ENCODE peak calls at places on chromosomes 1 and 21, in six cellular contexts. S is germinal center; F is effector CD4-positive, alpha-beta T cell; C is posterior vena cava; Y is activated CD8-positive, alpha-beta memory T cell treated with anti-CD3 and anti-CD28 coated beads for 48 hours; T is activated T-cell treated with anti-CD3 and anti-CD28 coated beads, Interleukin-2, amount 50 U/mL, for 1 hour. E is an unnamed sample.
A peak's percentile ranks its signal among the peaks of the same experiment; 100 is the strongest.

GRCh38 chr1:165257969-165258459 is 98.5 kb downstream of the LMX1A start:
- DNase-seq in Y (peak; percentile 3), T (no peak), S (peak; percentile 35), C (no peak), F (peak; percentile 4), E (peak; percentile 69)

GRCh38 chr1:243291287-243291686 is 35.4 kb downstream of the SDCCAG8 start:
- DNase-seq in Y (no peak), F (no peak), C (no peak), S (no peak), T (no peak), E (no peak)

GRCh38 chr1:42003433-42003832 is 84.7 kb upstream of the HIVEP3 start:
- DNase-seq in C (no peak), S (no peak), Y (no peak), T (no peak), F (no peak), E (no peak)

GRCh38 chr1:53331446-53332187 is 3.7 kb upstream of the LRP8 start:
- DNase-seq in S (no peak), Y (no peak), F (no peak), T (peak; percentile 7), C (peak; percentile 34), E (peak; percentile 45)

GRCh38 chr1:28517649-28517999 is 11.8 kb downstream of the RCC1 start:
- DNase-seq in C (no peak), T (no peak), S (no peak), Y (no peak), F (no peak), E (no peak)

GRCh38 chr1:170145061-170145460 is 698 bp upstream of the NTMT2 start:
- DNase-seq in C (no peak), Y (no peak), T (no peak), F (no peak), S (no peak), E (no peak)

GRCh38 chr1:27650527-27651175 is 15.7 kb upstream of the FGR start:
- DNase-seq in F (no peak), C (no peak), T (no peak), S (no peak), Y (no peak), E (no peak)

GRCh38 chr1:83882906-83883305 is 116.0 kb downstream of the TTLL7 start:
- DNase-seq in S (no peak), F (no peak), Y (no peak), T (no peak), C (no peak), E (no peak)

GRCh38 chr1:67339623-67340343 is 32.1 kb downstream of the IL12RB2 start:
- DNase-seq in C (no peak), T (no peak), F (no peak), S (no peak), Y (no peak), E (no peak)

GRCh38 chr1:184945678-184946412 is 28.5 kb downstream of the NIBAN1 start:
- DNase-seq in T (no peak), F (no peak), C (no peak), S (peak; percentile 23), Y (no peak), E (no peak)

GRCh38 chr1:183417691-183418491 is at the start of gene NMNAT2:
- DNase-seq in C (no peak), T (no peak), F (no peak), S (no peak), Y (no peak), E (peak; percentile 68)

GRCh38 chr1:103513720-103514119 is 11.8 kb upstream of the RNPC3 start:
- DNase-seq in F (no peak), Y (no peak), C (no peak), S (no peak), T (no peak), E (no peak)

GRCh38 chr1:167808690-167809089 is 86.9 kb downstream of the MPZL1 start:
- DNase-seq in F (no peak), C (no peak), S (no peak), Y (no peak), T (no peak), E (no peak)

GRCh38 chr1:149936992-149937705 is 470 bp upstream of the MTMR11 start:
- DNase-seq in Y (no peak), T (no peak), F (no peak), S (no peak), C (no peak), E (no peak)

GRCh38 chr1:98003442-98003841 is 82.6 kb upstream of the DPYD start:
- DNase-seq in T (no peak), C (no peak), F (no peak), S (no peak), Y (no peak), E (no peak)

GRCh38 chr1:76038306-76039004 is 36.1 kb upstream of the ST6GALNAC3 start:
- DNase-seq in S (no peak), Y (no peak), F (no peak), T (no peak), C (no peak), E (no peak)

GRCh38 chr21:38669186-38669585 is 136.5 kb upstream of the ETS2 start:
- DNase-seq in S (no peak), C (no peak), F (no peak), T (no peak), Y (no peak), E (no peak)

GRCh38 chr1:41658444-41659158 is 174.1 kb upstream of the EDN2 start:
- DNase-seq in F (no peak), Y (no peak), T (no peak), C (no peak), S (no peak), E (peak; percentile 56)

GRCh38 chr1:181021811-181022434 is 747 bp downstream of the STX6 start:
- DNase-seq in T (peak; percentile 59), Y (peak; percentile 50), S (peak; percentile 61), F (peak; percentile 42), C (peak; percentile 84), E (peak; percentile 82)

GRCh38 chr21:41428847-41429246 is 2.8 kb downstream of the MX1 start:
- DNase-seq in F (no peak), Y (no peak), C (no peak), T (no peak), S (no peak), E (no peak)

GRCh38 chr1:180627411-180627810 is 4.4 kb upstream of the XPR1 start:
- DNase-seq in Y (no peak), C (no peak), F (no peak), S (no peak), T (no peak), E (no peak)

GRCh38 chr1:81296584-81296983 is 504.1 kb upstream of the ADGRL2 start:
- DNase-seq in S (no peak), Y (no peak), T (no peak), F (no peak), C (no peak), E (no peak)

GRCh38 chr1:181159451-181160151 is 71.1 kb downstream of the IER5 start:
- DNase-seq in F (peak; percentile 25), T (peak; percentile 59), Y (no peak), C (no peak), S (no peak), E (peak; percentile 37)

E was measured in sigmoid colon.